ENCODE peak calls at places on chromosomes 1 and 21, in ten cellular contexts. C is brain microvascular endothelial cell, A is LNCaP clone FGC, R is fibroblast of villous mesenchyme, Q is tibial nerve, V is astrocyte of the spinal cord, P is psoas muscle, Y is endothelial cell of umbilical vein, M is right atrium auricular region, L is neural progenitor cell. F is an unnamed sample.

GRCh38 chr1:2204384-2205190 is 10.0 kb upstream of the FAAP20 start:
- DNase-seq in C (no peak), A (no peak), R (peak; percentile 87), Q (peak; percentile 55), V (peak; percentile 71), P (peak; percentile 91), Y (peak; percentile 70), M (peak; percentile 93), L (peak; percentile 73), F (no peak)

GRCh38 chr1:179706339-179706941 is 36.7 kb upstream of the FAM163A start:
- DNase-seq in C (peak; percentile 37), A (no peak), R (peak; percentile 73), Q (peak; percentile 42), V (peak; percentile 57), P (peak; percentile 46), Y (peak; percentile 68), M (no peak), L (peak; percentile 74), F (peak; percentile 47)

GRCh38 chr1:92299477-92300125 is 742 bp downstream of the RPAP2 start:
- DNase-seq in C (no peak), A (no peak), R (no peak), Q (no peak), V (peak; percentile 16), P (no peak), Y (peak; percentile 27), M (no peak), L (no peak), F (no peak)

GRCh38 chr1:108767115-108767514 is 20.6 kb downstream of the STXBP3 start:
- DNase-seq in C (no peak), A (no peak), R (no peak), Q (no peak), V (no peak), P (no peak), Y (peak; percentile 82), M (no peak), L (no peak), F (no peak)

GRCh38 chr1:8705104-8705503 is 112.3 kb downstream of the RERE start:
- DNase-seq in C (no peak), A (no peak), R (no peak), Q (no peak), V (no peak), P (no peak), Y (no peak), M (no peak), L (no peak), F (no peak)

GRCh38 chr1:111369645-111370044 is 57.9 kb downstream of the OVGP1 start:
- DNase-seq in C (no peak), A (no peak), R (no peak), Q (no peak), V (no peak), P (no peak), Y (peak; percentile 68), M (no peak), L (no peak), F (no peak)

GRCh38 chr1:153945131-153945794 is 1.3 kb downstream of the DENND4B start:
- DNase-seq in C (no peak), A (no peak), R (peak; percentile 54), Q (peak; percentile 48), V (peak; percentile 41), P (peak; percentile 90), Y (peak; percentile 35), M (peak; percentile 69), L (peak; percentile 36), F (no peak)

GRCh38 chr1:4796161-4796998 is 142.0 kb downstream of the AJAP1 start:
- DNase-seq in C (no peak), A (no peak), R (no peak), Q (no peak), V (no peak), P (no peak), Y (no peak), M (no peak), L (no peak), F (no peak)

GRCh38 chr1:22225858-22226584 is 83.1 kb upstream of the WNT4 start:
- DNase-seq in C (no peak), A (no peak), R (no peak), Q (no peak), V (no peak), P (no peak), Y (no peak), M (no peak), L (peak; percentile 86), F (no peak)

GRCh38 chr1:54887665-54888071 is 673 bp upstream of the DHCR24 start:
- DNase-seq in C (no peak), A (no peak), R (no peak), Q (no peak), V (no peak), P (peak; percentile 79), Y (no peak), M (peak; percentile 68), L (peak; percentile 43), F (no peak)

GRCh38 chr1:29473167-29473855 is 237.0 kb downstream of the PTPRU start:
- DNase-seq in C (no peak), A (no peak), R (no peak), Q (no peak), V (no peak), P (no peak), Y (no peak), M (no peak), L (no peak), F (no peak)

GRCh38 chr21:27425574-27425973 is 458.7 kb upstream of the ADAMTS5 start:
- DNase-seq in C (no peak), A (no peak), R (peak; percentile 58), Q (no peak), V (peak; percentile 59), P (no peak), Y (no peak), M (no peak), L (no peak), F (peak; percentile 56)

GRCh38 chr21:27423073-27423472 is 456.2 kb upstream of the ADAMTS5 start:
- DNase-seq in C (peak; percentile 96), A (no peak), R (peak; percentile 95), Q (peak; percentile 68), V (peak; percentile 93), P (peak; percentile 69), Y (no peak), M (peak; percentile 89), L (no peak), F (peak; percentile 52)

GRCh38 chr21:27424601-27425000 is 457.7 kb upstream of the ADAMTS5 start:
- DNase-seq in C (no peak), A (no peak), R (peak; percentile 49), Q (no peak), V (peak; percentile 25), P (no peak), Y (no peak), M (no peak), L (no peak), F (no peak)

GRCh38 chr21:27425172-27425571 is 458.3 kb upstream of the ADAMTS5 start:
- DNase-seq in C (no peak), A (no peak), R (no peak), Q (no peak), V (no peak), P (no peak), Y (no peak), M (no peak), L (no peak), F (no peak)

DNA sequence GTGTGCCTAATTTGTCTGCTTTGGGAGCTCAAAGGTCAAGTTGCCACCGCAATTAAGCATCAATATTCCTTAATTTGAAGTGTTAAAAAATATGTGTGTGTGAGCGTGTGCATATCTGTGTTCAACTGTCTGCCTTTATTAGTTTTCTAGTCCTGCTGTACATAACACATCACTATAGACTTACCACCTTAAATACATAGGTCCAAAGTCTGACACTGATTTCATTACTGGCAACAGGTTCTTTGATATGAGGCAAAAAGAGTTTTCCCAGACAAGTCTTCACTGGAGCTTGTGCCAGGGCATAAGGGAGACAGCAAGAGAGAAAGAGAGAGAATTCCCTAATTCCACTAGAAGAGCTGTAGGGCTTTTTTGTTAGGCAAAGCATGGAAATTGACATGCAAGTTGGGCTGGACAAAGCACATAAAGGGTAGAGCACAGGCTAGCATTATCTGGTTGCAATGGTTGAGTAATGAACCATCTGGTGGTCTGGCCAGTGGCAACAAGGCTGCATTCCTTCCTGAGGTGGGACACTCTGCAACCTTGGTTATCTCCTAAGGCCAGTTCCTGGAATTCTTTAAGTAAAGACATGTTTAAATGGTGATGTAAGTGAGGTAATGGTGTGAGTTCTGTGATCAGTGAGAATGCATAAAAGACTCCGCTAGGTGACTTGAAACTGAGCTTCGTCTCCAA is 457.2 kb upstream of the ADAMTS5 start:
- DNase-seq in C (peak; percentile 67), A (no peak), R (peak; percentile 85), Q (no peak), V (peak; percentile 56), P (no peak), Y (no peak), M (no peak), L (no peak), F (no peak)
- H3K4me3 ChIP-seq in C (no peak overlapping the region), A (no peak overlapping the region), R (no peak overlapping the region), Q (no peak overlapping the region), V (no peak overlapping the region), P (no peak overlapping the region), Y (no peak overlapping the region), M (no peak overlapping the region), L (no peak overlapping the region), F (no peak overlapping the region)

DNA sequence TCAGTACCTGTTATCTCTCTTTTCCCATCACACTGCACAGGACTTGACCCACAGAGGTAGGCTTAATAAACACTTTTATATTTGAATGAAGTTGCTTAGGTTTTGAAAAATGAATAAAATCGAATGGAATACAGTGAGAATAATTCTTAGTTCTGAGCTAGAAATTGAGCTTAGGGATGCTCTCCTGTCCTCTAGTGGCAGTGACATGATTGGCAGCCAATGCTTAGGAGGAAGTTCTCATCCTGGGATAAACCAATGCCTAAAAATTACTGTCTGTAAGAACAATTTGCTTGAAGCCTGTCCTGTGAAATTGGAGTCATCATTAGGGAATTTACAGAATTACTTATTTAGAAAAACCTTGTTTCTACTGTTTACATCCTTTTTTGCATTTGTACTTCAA is 21.3 kb upstream of the CYP4X1 start:
- DNase-seq in C (no peak), A (no peak), R (no peak), Q (no peak), V (no peak), P (no peak), Y (no peak), M (no peak), L (no peak), F (no peak)
- TF ChIP-seq CTCF in C (peak; percentile 21), A (peak; percentile 73), R (no peak), Q (peak; percentile 22), V (peak; percentile 44), P (peak; percentile 19), Y (no peak), M (peak; percentile 51), L (peak; percentile 47), F (no peak)

DNA sequence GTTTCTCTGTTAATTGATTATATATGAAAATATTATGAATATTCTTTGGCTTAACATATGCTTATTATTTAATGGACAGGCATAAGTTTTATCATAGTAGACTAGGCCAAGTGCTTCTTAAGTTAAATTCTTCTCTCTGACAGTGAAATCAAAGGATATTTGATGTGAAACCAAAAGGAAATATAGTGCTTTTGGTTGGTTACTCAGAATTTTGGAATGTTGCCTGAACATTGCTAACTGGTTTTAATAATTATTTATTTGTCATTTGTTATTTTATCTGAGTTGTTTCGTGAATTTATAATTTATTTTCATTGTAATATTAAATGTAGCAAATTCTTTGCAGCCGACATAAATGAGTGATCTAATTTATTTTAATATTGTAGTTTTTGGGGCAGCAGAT is 18.3 kb downstream of the HOOK1 start:
- DNase-seq in C (no peak), A (no peak), R (no peak), Q (no peak), V (no peak), P (no peak), Y (no peak), M (no peak), L (no peak), F (no peak)
- H3K4me3 ChIP-seq in C (no peak overlapping the region), A (no peak overlapping the region), R (no peak overlapping the region), Q (no peak overlapping the region), V (no peak overlapping the region), P (no peak overlapping the region), Y (no peak overlapping the region), M (no peak overlapping the region), L (no peak overlapping the region), F (no peak overlapping the region)

GRCh38 chr1:156082111-156083091 is at the start of gene MEX3A:
- DNase-seq in C (peak; percentile 68), A (no peak), R (peak; percentile 65), Q (peak; percentile 61), V (peak; percentile 82), P (peak; percentile 83), Y (peak; percentile 87), M (peak; percentile 81), L (peak; percentile 98), F (no peak)
- TF ChIP-seq CTCF in C (no peak), A (no peak), R (no peak), Q (no peak), V (no peak), P (no peak), Y (no peak), M (peak; percentile 17), L (no peak), F (no peak)